ENCODE peak calls at places on chromosomes 6 and 20, in eight cellular contexts. P is psoas muscle; C is MM.1S; V is lower lobe of right lung; U is left lung; W is transverse colon; O is CD4-positive, alpha-beta T cell; D is activated CD8-positive, alpha-beta T cell treated with anti-CD3 and anti-CD28 coated beads for 36 hours. A is an unnamed sample.

GRCh38 chr20:5818346-5818681 is 68.1 kb downstream of the SHLD1 start:
- DNase-seq in V (no peak), U (no peak), O (no peak), W (no peak), C (no peak), D (no peak), P (no peak), A (no peak)

GRCh38 chr6:74597266-74597665 is 608.6 kb downstream of the COL12A1 start:
- DNase-seq in V (no peak), D (no peak), P (no peak), O (no peak), C (no peak), U (no peak), W (no peak), A (no peak)

GRCh38 chr20:51309128-51309527 is 233.4 kb downstream of the NFATC2 start:
- DNase-seq in P (no peak), D (no peak), W (no peak), U (no peak), O (no peak), C (no peak), V (no peak), A (no peak)

GRCh38 chr6:16388488-16388887 is 150.1 kb downstream of the GMPR start:
- DNase-seq in U (no peak), D (no peak), W (no peak), C (no peak), P (no peak), O (no peak), V (no peak), A (no peak)

GRCh38 chr20:23528867-23529431 is 38.0 kb downstream of the CST8 start:
- DNase-seq in O (no peak), U (no peak), C (no peak), P (no peak), D (peak; percentile 2), W (no peak), V (no peak), A (no peak)

GRCh38 chr6:10138917-10139316 is 276.0 kb downstream of the TFAP2A start:
- DNase-seq in V (no peak), W (no peak), D (no peak), O (no peak), P (no peak), C (no peak), U (no peak), A (no peak)

GRCh38 chr6:72621243-72622093 is at the start of gene KCNQ5:
- DNase-seq in V (peak; percentile 46), W (peak; percentile 8), U (no peak), O (no peak), D (peak; percentile 39), C (no peak), P (peak; percentile 26), A (peak; percentile 71)

GRCh38 chr6:11196511-11197174 is 35.8 kb downstream of the NEDD9 start:
- DNase-seq in C (no peak), U (no peak), P (no peak), W (no peak), D (no peak), V (no peak), O (no peak), A (no peak)

GRCh38 chr6:5215181-5215580 is 45.6 kb downstream of the LYRM4 start:
- DNase-seq in U (no peak), W (no peak), D (no peak), P (no peak), C (no peak), O (no peak), V (no peak), A (no peak)

GRCh38 chr6:156776841-156777576 is at the start of gene ARID1B:
- DNase-seq in W (peak; percentile 88), D (peak; percentile 79), O (peak; percentile 73), V (peak; percentile 91), U (peak; percentile 84), P (peak; percentile 89), C (peak; percentile 80), A (peak; percentile 90)

GRCh38 chr20:33601861-33602260 is 60.3 kb upstream of the C20orf144 start:
- DNase-seq in O (no peak), C (no peak), V (no peak), W (no peak), U (no peak), P (no peak), D (no peak), A (no peak)

GRCh38 chr6:5205877-5206840 is 54.6 kb downstream of the LYRM4 start:
- DNase-seq in C (no peak), O (no peak), D (no peak), P (peak; percentile 30), U (no peak), W (peak; percentile 11), V (no peak), A (no peak)

GRCh38 chr6:38708483-38708882 is 5.5 kb upstream of the GLO1 start:
- DNase-seq in D (no peak), W (no peak), P (no peak), U (no peak), C (no peak), O (no peak), V (no peak), A (no peak)
- TF ChIP-seq CTCF in D (no peak), W (no peak), P (no peak), U (no peak), C (no peak), O (no peak), V (no peak), A (no peak)

GRCh38 chr20:41566896-41567527 is 51.2 kb downstream of the CHD6 start:
- DNase-seq in P (no peak), O (no peak), D (no peak), W (no peak), U (no peak), V (no peak), C (no peak), A (no peak)
- TF ChIP-seq CTCF in P (no peak), O (no peak), D (no peak), W (no peak), U (no peak), V (no peak), C (no peak), A (no peak)

DNA sequence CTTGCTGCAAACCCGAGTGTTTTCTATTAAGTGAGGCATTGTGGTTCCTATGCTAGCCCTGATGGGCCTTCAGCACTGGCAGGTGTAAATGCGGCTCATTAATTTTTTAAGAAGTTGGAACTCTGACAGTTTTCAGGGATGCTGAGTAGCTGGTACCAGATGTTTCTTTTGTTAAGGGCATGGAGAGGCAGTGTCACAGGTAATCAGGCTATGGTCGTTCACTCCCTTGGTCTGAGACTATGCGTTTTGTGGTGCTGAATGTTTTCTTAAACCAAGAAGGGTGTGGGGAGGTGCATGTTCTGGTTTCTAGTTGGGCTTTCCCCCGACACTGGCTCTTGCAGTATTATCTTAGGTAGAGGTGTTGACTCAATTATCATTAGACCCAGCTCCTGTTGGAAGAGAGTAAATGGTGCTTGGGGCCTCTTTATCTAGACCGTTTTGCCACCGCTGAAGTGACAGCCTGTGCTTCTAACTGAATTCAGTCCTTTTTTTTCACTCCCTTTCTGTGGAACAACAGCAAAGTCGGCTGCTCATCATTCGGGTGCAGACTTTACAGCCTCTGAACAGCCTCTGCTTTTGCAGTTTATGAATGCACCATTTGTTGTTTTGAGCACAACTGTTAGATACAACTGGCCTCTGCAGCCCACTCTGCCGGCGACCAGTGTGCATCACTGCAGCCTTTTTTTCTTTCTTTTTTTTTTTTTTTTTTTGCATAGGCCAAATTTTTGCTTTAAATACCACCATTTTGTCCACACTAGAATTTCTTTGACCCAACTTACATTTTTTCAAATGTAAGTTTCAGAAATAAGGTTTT is 35.6 kb downstream of the RREB1 start:
- DNase-seq in O (no peak), W (no peak), D (no peak), P (no peak), U (no peak), V (no peak), C (peak; percentile 66), A (no peak)
- TF ChIP-seq CTCF in O (no peak), W (no peak), D (no peak), P (peak; percentile 22), U (no peak), V (no peak), C (peak; percentile 44), A (no peak)

GRCh38 chr6:35151472-35151871 is 10.3 kb upstream of the TCP11 start:
- DNase-seq in D (no peak), C (no peak), O (no peak), V (no peak), U (no peak), W (no peak), P (no peak), A (no peak)

GRCh38 chr6:35154262-35154661 is 13.1 kb upstream of the TCP11 start:
- DNase-seq in W (no peak), D (no peak), C (no peak), U (no peak), O (no peak), P (no peak), V (no peak), A (no peak)

GRCh38 chr6:35149891-35150566 is 8.9 kb upstream of the TCP11 start:
- DNase-seq in C (no peak), D (no peak), V (no peak), U (no peak), O (no peak), P (no peak), W (no peak), A (no peak)

GRCh38 chr6:35154947-35155346 is 13.8 kb upstream of the TCP11 start:
- DNase-seq in U (no peak), P (no peak), D (no peak), V (no peak), W (no peak), C (no peak), O (no peak), A (no peak)

GRCh38 chr6:35152067-35152707 is 11.0 kb upstream of the TCP11 start:
- DNase-seq in W (no peak), D (no peak), O (no peak), P (no peak), C (no peak), U (no peak), V (no peak), A (no peak)
- TF ChIP-seq CTCF in W (no peak), D (no peak), O (no peak), P (no peak), C (no peak), U (no peak), V (no peak), A (no peak)

DNA sequence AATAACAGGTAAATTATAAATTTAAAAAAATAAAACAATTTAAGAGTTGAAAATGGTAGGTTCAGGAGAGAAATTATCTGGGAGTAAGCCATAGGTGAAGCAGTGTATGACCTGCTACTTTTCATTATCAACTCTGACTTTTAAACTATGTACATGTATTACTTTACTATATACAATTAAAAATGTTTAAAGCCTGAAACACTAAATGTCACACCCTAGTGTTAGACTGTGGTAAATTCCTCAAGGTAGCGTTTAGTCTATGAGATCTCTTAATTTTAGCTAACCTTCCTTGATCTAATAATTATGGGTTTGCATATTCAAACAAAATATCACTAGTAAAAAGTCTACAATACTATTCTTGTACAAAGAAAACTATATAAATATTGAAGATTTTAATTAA is 22.3 kb upstream of the TBC1D32 start:
- DNase-seq in C (no peak), W (no peak), P (no peak), D (no peak), U (no peak), V (no peak), O (no peak), A (no peak)
- TF ChIP-seq CTCF in C (no peak), W (no peak), P (no peak), D (no peak), U (no peak), V (no peak), O (no peak), A (no peak)

A was measured in GM20000.